ENCODE peak calls at places on chromosomes 11 and 22, in nine cellular contexts. Z is brain microvascular endothelial cell, H is body of pancreas, S is A549, G is GM06990, L is PC-9, J is GM23248, R is psoas muscle, O is fibroblast of pulmonary artery. D is an unnamed sample.

GRCh38 chr11:86696004-86696403 is 23.6 kb upstream of the ME3 start:
- DNase-seq in Z (peak; percentile 70), H (no peak), S (no peak), G (no peak), L (peak; percentile 96), J (peak; percentile 92), R (no peak), O (peak; percentile 95), D (no peak)

GRCh38 chr11:1939006-1939626 is 8.0 kb upstream of the MRPL23 start:
- DNase-seq in Z (no peak), H (peak; percentile 6), S (no peak), G (no peak), L (no peak), J (peak; percentile 19), R (peak; percentile 76), O (no peak), D (no peak)

GRCh38 chr11:117834068-117834810 is 9.7 kb upstream of the FXYD2 start:
- DNase-seq in Z (no peak), H (no peak), S (no peak), G (no peak), L (no peak), J (no peak), R (no peak), O (no peak), D (no peak)

GRCh38 chr11:61264795-61265194 is 23.8 kb downstream of the PGA5 start:
- DNase-seq in Z (no peak), H (no peak), S (no peak), G (no peak), L (no peak), J (no peak), R (no peak), O (no peak), D (no peak)

GRCh38 chr11:78251083-78251699 is 62.5 kb downstream of the USP35 start:
- DNase-seq in Z (peak; percentile 31), H (no peak), S (no peak), G (no peak), L (no peak), J (peak; percentile 56), R (no peak), O (peak; percentile 83), D (no peak)

GRCh38 chr11:1151366-1152315 is 6.1 kb upstream of the MUC5AC start:
- DNase-seq in Z (no peak), H (no peak), S (no peak), G (no peak), L (peak; percentile 55), J (peak; percentile 11), R (peak; percentile 42), O (no peak), D (no peak)

GRCh38 chr11:126354631-126355323 is 709 bp upstream of the ST3GAL4 start:
- DNase-seq in Z (no peak), H (no peak), S (no peak), G (peak; percentile 28), L (no peak), J (peak; percentile 31), R (no peak), O (no peak), D (no peak)

GRCh38 chr11:10456519-10456918 is 1.5 kb downstream of the AMPD3 start:
- DNase-seq in Z (no peak), H (no peak), S (no peak), G (peak; percentile 49), L (no peak), J (peak; percentile 23), R (no peak), O (no peak), D (no peak)

GRCh38 chr11:129770993-129771392 is 44.7 kb upstream of the TMEM45B start:
- DNase-seq in Z (no peak), H (no peak), S (no peak), G (no peak), L (no peak), J (no peak), R (no peak), O (no peak), D (no peak)

GRCh38 chr11:134973801-134974200 is 561.8 kb upstream of the B3GAT1 start:
- DNase-seq in Z (no peak), H (no peak), S (no peak), G (no peak), L (no peak), J (no peak), R (no peak), O (no peak), D (no peak)

GRCh38 chr22:38967451-38968450 is 10.3 kb downstream of the APOBEC3A start:
- DNase-seq in Z (no peak), H (no peak), S (no peak), G (no peak), L (peak; percentile 62), J (no peak), R (peak; percentile 63), O (no peak), D (no peak)

GRCh38 chr22:24029304-24029703 is 18.2 kb downstream of the CABIN1 start:
- DNase-seq in Z (no peak), H (no peak), S (no peak), G (no peak), L (no peak), J (no peak), R (no peak), O (no peak), D (no peak)

GRCh38 chr22:30866811-30867271 is 101.7 kb downstream of the MORC2 start:
- DNase-seq in Z (no peak), H (no peak), S (peak; percentile 15), G (no peak), L (no peak), J (peak; percentile 12), R (no peak), O (peak; percentile 8), D (no peak)

GRCh38 chr11:65719887-65720236 is 736 bp downstream of the RNASEH2C start:
- DNase-seq in Z (peak; percentile 29), H (no peak), S (no peak), G (no peak), L (peak; percentile 35), J (peak; percentile 79), R (no peak), O (peak; percentile 48), D (no peak)

GRCh38 chr22:45537734-45538181 is 35.1 kb downstream of the FBLN1 start:
- DNase-seq in Z (peak; percentile 66), H (no peak), S (no peak), G (no peak), L (no peak), J (peak; percentile 88), R (peak; percentile 70), O (peak; percentile 51), D (no peak)

GRCh38 chr22:21013742-21014201 is 1.2 kb upstream of the P2RX6 start:
- DNase-seq in Z (no peak), H (no peak), S (no peak), G (no peak), L (no peak), J (no peak), R (no peak), O (no peak), D (no peak)

GRCh38 chr22:21016644-21017420 is 1.9 kb downstream of the P2RX6 start:
- DNase-seq in Z (no peak), H (no peak), S (no peak), G (no peak), L (no peak), J (no peak), R (peak; percentile 23), O (no peak), D (no peak)

GRCh38 chr22:21014202-21015050 is 539 bp upstream of the P2RX6 start:
- DNase-seq in Z (peak; percentile 90), H (peak; percentile 81), S (peak; percentile 74), G (peak; percentile 94), L (peak; percentile 40), J (peak; percentile 98), R (peak; percentile 93), O (peak; percentile 93), D (peak; percentile 81)

GRCh38 chr22:21012446-21013407 is 2.2 kb upstream of the P2RX6 start:
- DNase-seq in Z (no peak), H (no peak), S (no peak), G (no peak), L (no peak), J (no peak), R (no peak), O (no peak), D (no peak)

GRCh38 chr22:21015051-21016006 is at the start of gene P2RX6:
- DNase-seq in Z (peak; percentile 25), H (peak; percentile 23), S (no peak), G (no peak), L (no peak), J (peak; percentile 75), R (peak; percentile 88), O (no peak), D (no peak)
- H3K4me3 ChIP-seq in Z (peak within 1 kb of the TSS; percentile 64), H (no peak within 1 kb of the TSS), S (peak within 1 kb of the TSS; percentile 44), G (peak within 1 kb of the TSS; percentile 56), L (peak within 1 kb of the TSS; percentile 34), J (peak within 1 kb of the TSS; percentile 70), R (peak within 1 kb of the TSS; percentile 75), O (peak within 1 kb of the TSS; percentile 59), D (peak within 1 kb of the TSS; percentile 31)

GRCh38 chr22:35311551-35311999 is 11.9 kb downstream of the TOM1 start:
- DNase-seq in Z (no peak), H (no peak), S (no peak), G (no peak), L (no peak), J (no peak), R (no peak), O (no peak), D (no peak)
- H3K4me3 ChIP-seq in Z (no peak overlapping the region), H (no peak overlapping the region), S (no peak overlapping the region), G (no peak overlapping the region), L (no peak overlapping the region), J (no peak overlapping the region), R (no peak overlapping the region), O (no peak overlapping the region), D (no peak overlapping the region)

DNA sequence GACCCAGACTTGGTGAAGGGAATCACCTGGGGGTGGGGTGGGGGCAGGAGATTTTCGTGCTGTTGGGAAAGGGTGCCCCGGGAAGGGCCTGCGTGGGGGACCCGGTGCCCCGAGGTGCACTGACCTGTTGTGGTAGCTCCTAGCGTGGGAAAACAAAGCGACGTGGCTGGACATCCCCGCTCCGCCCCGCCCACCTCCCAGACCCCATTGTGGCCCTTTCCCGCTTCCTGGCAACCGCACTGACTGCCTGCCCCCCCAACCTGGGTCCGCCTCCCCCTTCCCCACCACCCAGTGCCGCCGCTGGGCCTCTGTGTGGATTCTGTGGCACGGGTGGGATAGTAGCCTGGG is 2.5 kb upstream of the TYMP start:
- DNase-seq in Z (no peak), H (no peak), S (no peak), G (peak; percentile 67), L (no peak), J (no peak), R (no peak), O (no peak), D (no peak)
- H3K4me3 ChIP-seq in Z (peak overlapping the region; percentile 48), H (no peak overlapping the region), S (peak overlapping the region; percentile 64), G (peak overlapping the region; percentile 90), L (peak overlapping the region; percentile 87), J (peak overlapping the region; percentile 81), R (peak overlapping the region; percentile 69), O (peak overlapping the region; percentile 62), D (peak overlapping the region; percentile 66)

DNA sequence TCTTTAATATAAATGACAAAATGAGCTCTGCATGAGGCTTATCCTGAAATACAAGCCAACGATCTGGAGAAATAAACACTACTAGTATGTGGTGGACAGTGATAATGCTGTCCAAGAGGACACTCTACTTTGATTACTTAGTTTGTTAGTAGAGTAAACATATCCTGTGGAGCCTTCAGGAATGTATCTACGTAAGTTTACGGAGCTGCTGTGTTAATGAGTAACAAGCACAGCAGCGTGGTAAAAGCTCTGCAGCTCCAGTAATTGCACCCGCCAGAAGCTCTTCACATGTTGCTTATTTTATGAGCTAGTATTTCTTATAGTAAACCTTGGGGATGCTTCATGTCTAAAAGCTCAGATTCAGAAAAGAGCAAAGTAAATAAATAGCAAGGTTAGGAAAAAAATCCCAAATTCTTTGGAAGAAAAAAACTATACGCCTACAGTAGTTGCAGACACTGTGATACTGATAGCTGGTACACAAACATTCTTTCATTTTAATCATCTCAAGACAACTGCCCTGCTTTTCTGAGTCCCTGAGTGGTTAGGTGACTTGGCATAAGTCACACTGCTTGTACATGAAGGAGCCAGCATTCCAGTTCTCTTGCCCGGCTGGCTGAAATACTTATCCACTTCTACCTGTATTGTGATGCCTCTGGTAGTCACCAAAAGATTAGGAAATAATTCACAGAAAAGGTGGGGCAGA is 32.7 kb upstream of the CCDC34 start:
- DNase-seq in Z (no peak), H (peak; percentile 48), S (peak; percentile 40), G (no peak), L (peak; percentile 79), J (peak; percentile 70), R (no peak), O (peak; percentile 34), D (no peak)
- H3K4me3 ChIP-seq in Z (no peak overlapping the region), H (no peak overlapping the region), S (peak overlapping the region; percentile 26), G (no peak overlapping the region), L (no peak overlapping the region), J (peak overlapping the region; percentile 2), R (no peak overlapping the region), O (no peak overlapping the region), D (no peak overlapping the region)

D was measured in effector memory CD4-positive, alpha-beta T cell.